ENCODE peak calls at places on chromosomes 5 and 9, in ten cellular contexts. G, U, L, J, B, C, P, M, Q and D are unnamed samples.

GRCh38 chr9:15298362-15298761 is 8.7 kb downstream of the TTC39B start:
- DNase-seq in G (no peak), U (no peak), L (no peak), J (no peak), B (no peak), C (no peak), P (peak; percentile 2), M (no peak), Q (no peak), D (no peak)

GRCh38 chr9:121620777-121621437 is 30.5 kb upstream of the DAB2IP start:
- DNase-seq in G (no peak), U (no peak), L (no peak), J (no peak), B (peak; percentile 52), C (no peak), P (no peak), M (peak; percentile 35), Q (peak; percentile 67), D (no peak)

GRCh38 chr5:92890841-92891244 is 690.2 kb downstream of the NR2F1-AS1 start:
- DNase-seq in G (no peak), U (peak; percentile 48), L (no peak), J (no peak), B (no peak), C (no peak), P (no peak), M (no peak), Q (no peak), D (no peak)

GRCh38 chr5:39158127-39158593 is 61.2 kb downstream of the FYB1 start:
- DNase-seq in G (peak; percentile 61), U (no peak), L (no peak), J (no peak), B (no peak), C (peak; percentile 55), P (peak; percentile 25), M (no peak), Q (no peak), D (no peak)

GRCh38 chr9:34446468-34446891 is 11.9 kb downstream of the FAM219A start:
- DNase-seq in G (no peak), U (peak; percentile 69), L (no peak), J (no peak), B (no peak), C (no peak), P (no peak), M (peak; percentile 32), Q (no peak), D (no peak)

GRCh38 chr9:92146610-92147009 is 31.4 kb upstream of the SPTLC1 start:
- DNase-seq in G (no peak), U (peak; percentile 31), L (no peak), J (no peak), B (peak; percentile 39), C (peak; percentile 57), P (no peak), M (peak; percentile 72), Q (no peak), D (no peak)

GRCh38 chr9:126413470-126414051 is 86.9 kb downstream of the MVB12B start:
- DNase-seq in G (no peak), U (no peak), L (no peak), J (no peak), B (no peak), C (no peak), P (no peak), M (no peak), Q (no peak), D (no peak)

GRCh38 chr5:19880430-19880829 is 107.6 kb downstream of the CDH18 start:
- DNase-seq in G (no peak), U (no peak), L (no peak), J (no peak), B (no peak), C (no peak), P (no peak), M (no peak), Q (no peak), D (no peak)

GRCh38 chr5:175656966-175657365 is 905 bp upstream of the HRH2 start:
- DNase-seq in G (no peak), U (no peak), L (no peak), J (no peak), B (no peak), C (no peak), P (no peak), M (no peak), Q (no peak), D (no peak)

GRCh38 chr5:28430565-28431178 is 1392.3 kb upstream of the CDH9 start:
- DNase-seq in G (no peak), U (no peak), L (no peak), J (no peak), B (no peak), C (no peak), P (no peak), M (no peak), Q (no peak), D (no peak)

GRCh38 chr5:115602585-115603125 is 376 bp upstream of the TICAM2 start:
- DNase-seq in G (no peak), U (no peak), L (no peak), J (no peak), B (no peak), C (no peak), P (no peak), M (no peak), Q (no peak), D (no peak)

GRCh38 chr9:134842321-134842720 is 38.3 kb upstream of the FCN2 start:
- DNase-seq in G (no peak), U (no peak), L (no peak), J (no peak), B (no peak), C (peak; percentile 43), P (no peak), M (no peak), Q (no peak), D (no peak)

GRCh38 chr9:134841180-134841904 is 39.3 kb upstream of the FCN2 start:
- DNase-seq in G (no peak), U (no peak), L (no peak), J (no peak), B (no peak), C (no peak), P (no peak), M (no peak), Q (no peak), D (no peak)

GRCh38 chr9:134844821-134845220 is 35.8 kb upstream of the FCN2 start:
- DNase-seq in G (no peak), U (no peak), L (no peak), J (no peak), B (no peak), C (no peak), P (no peak), M (no peak), Q (no peak), D (no peak)

GRCh38 chr9:134846187-134846586 is 34.4 kb upstream of the FCN2 start:
- DNase-seq in G (no peak), U (no peak), L (no peak), J (no peak), B (no peak), C (peak; percentile 38), P (no peak), M (no peak), Q (no peak), D (no peak)

DNA sequence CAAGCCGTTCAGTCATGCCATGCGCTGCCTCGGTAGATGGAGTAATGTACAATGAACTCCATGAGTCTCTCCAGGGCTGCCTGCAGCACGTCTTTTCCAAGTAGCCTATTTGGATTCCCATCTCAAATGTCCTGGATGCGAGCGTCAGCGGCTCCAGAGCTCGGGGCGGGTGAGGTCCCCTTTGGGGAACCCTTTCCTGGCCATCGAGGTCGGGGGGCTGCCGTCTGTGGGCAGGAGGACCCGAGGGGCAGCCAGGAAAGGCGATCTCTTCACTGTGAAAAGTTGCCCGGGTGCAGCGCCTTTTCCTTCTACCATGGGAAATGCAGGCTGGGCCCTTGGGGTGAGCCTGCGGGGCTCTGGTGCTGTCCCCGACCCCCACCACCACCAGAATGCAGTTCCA is 36.9 kb upstream of the FCN2 start:
- DNase-seq in G (no peak), U (no peak), L (no peak), J (no peak), B (no peak), C (no peak), P (no peak), M (no peak), Q (no peak), D (no peak)
- H3K4me1 ChIP-seq in G (no peaks in the 10 kb centered on the region), U (no peaks in the 10 kb centered on the region), L (no peaks in the 10 kb centered on the region), J (no peaks in the 10 kb centered on the region), B (no peaks in the 10 kb centered on the region), C (no peaks in the 10 kb centered on the region), P (no peaks in the 10 kb centered on the region), M (peaks cover 5% of the 10 kb centered on the region), Q (no peaks in the 10 kb centered on the region), D (no peaks in the 10 kb centered on the region)

DNA sequence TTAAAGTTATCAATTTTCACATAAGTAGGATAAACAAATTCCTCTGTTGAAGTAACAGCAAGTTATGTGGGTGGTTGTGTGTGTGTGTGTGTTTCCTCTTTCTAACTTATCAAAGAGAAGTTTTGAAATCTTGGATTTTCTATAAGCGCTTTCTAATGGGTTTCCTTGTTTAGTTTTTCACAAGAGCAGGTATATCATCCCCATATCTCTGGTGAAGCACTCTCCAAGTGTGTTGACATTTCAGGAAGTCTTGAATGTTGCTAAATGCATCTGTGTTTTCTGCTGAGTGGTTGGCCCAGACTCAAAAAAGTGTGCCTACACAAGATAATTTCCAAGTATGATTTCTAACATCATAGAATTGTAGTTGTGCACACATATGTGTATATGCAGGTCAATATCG is 43.3 kb downstream of the PRDM6 start:
- DNase-seq in G (no peak), U (peak; percentile 18), L (no peak), J (no peak), B (no peak), C (no peak), P (no peak), M (peak; percentile 34), Q (no peak), D (no peak)
- H3K27ac ChIP-seq in G (no peak overlapping the region), U (no peak overlapping the region), L (no peak overlapping the region), J (no peak overlapping the region), B (no peak overlapping the region), C (no peak overlapping the region), P (no peak overlapping the region), M (no peak overlapping the region), Q (no peak overlapping the region), D (no peak overlapping the region)

DNA sequence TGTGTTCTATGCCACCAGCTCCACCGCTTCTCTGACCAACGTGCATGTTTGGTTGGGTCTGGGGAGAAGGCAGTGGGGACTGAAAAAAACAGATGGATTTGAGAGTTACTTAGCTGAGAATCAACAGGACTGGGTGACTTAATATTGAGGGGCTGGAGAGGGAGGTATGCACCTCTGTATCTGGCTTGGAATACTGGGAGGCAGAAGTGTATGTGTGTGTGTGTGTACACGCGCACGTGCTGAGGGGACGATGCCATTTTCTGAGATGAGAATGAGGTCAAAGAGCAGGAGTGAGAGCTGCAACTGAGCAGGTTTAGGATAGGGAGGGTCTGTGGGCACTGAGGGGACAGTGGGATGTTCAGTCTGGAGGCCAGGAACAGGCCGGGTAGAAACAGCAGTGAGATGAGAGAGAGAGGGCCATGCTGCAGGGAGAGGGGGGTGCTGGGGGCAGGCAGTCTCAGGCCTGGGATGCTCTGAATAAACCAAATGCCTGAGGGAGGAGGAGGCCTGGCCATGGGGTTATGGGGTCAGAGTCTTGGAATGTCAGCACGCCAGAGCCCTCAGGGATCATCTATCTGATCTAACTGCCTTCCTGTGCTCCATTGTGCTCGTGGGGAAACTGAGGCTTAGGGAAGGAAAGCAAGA is 14.0 kb downstream of the PDGFRB start:
- DNase-seq in G (no peak), U (peak; percentile 93), L (no peak), J (no peak), B (no peak), C (no peak), P (no peak), M (peak; percentile 87), Q (no peak), D (peak; percentile 85)
- H3K4me1 ChIP-seq in G (peaks cover 71% of the 10 kb centered on the region), U (peaks cover 70% of the 10 kb centered on the region), L (peaks cover 58% of the 10 kb centered on the region), J (no peaks in the 10 kb centered on the region), B (peaks cover 68% of the 10 kb centered on the region), C (peaks cover 2% of the 10 kb centered on the region), P (no peaks in the 10 kb centered on the region), M (peaks cover 80% of the 10 kb centered on the region), Q (peaks cover 72% of the 10 kb centered on the region), D (peaks cover 96% of the 10 kb centered on the region)

GRCh38 chr9:127778280-127779135 is at the start of gene SH2D3C:
- DNase-seq in G (peak; percentile 73), U (no peak), L (peak; percentile 66), J (peak; percentile 46), B (no peak), C (no peak), P (peak; percentile 35), M (no peak), Q (no peak), D (no peak)
- H3K27ac ChIP-seq in G (peak within 1 kb of the TSS; percentile 78), U (no peak within 1 kb of the TSS), L (peak within 1 kb of the TSS; percentile 71), J (peak within 1 kb of the TSS; percentile 88), B (peak within 1 kb of the TSS; percentile 69), C (no peak within 1 kb of the TSS), P (peak within 1 kb of the TSS; percentile 82), M (no peak within 1 kb of the TSS), Q (peak within 1 kb of the TSS; percentile 71), D (no peak within 1 kb of the TSS)